ENCODE peak calls at places on chromosome X, in four cellular contexts. L is WTC11, W is HepG2, J is K562. G is an unnamed sample.

GRCh38 chrX:132209527-132209926 is 9.7 kb downstream of the RAP2C start:
- DNase-seq in L (no peak), W (no peak), J (no peak), G (no peak)

GRCh38 chrX:11664211-11664888 is 1.4 kb downstream of the ARHGAP6 start:
- DNase-seq in L (peak; percentile 12), W (no peak), J (no peak), G (no peak)

GRCh38 chrX:41923925-41924693 is 755 bp upstream of the CASK start:
- DNase-seq in L (no peak), W (no peak), J (no peak), G (no peak)

GRCh38 chrX:16528620-16529019 is 121.3 kb upstream of the S100G start:
- DNase-seq in L (no peak), W (no peak), J (no peak), G (no peak)

GRCh38 chrX:107706309-107706708 is 69.3 kb downstream of the TSC22D3 start:
- DNase-seq in L (no peak), W (no peak), J (no peak), G (no peak)

GRCh38 chrX:49844622-49845021 is 15.5 kb downstream of the PAGE4 start:
- DNase-seq in L (no peak), W (no peak), J (no peak), G (no peak)

GRCh38 chrX:93874554-93874953 is 200.5 kb downstream of the FAM133A start:
- DNase-seq in L (peak; percentile 31), W (peak; percentile 1), J (peak; percentile 5), G (no peak)

GRCh38 chrX:53281321-53281822 is at the start of gene IQSEC2:
- DNase-seq in L (peak; percentile 61), W (no peak), J (peak; percentile 74), G (no peak)

GRCh38 chrX:46819136-46819535 is 17.7 kb upstream of the RP2 start:
- DNase-seq in L (no peak), W (peak; percentile 27), J (no peak), G (no peak)

DNA sequence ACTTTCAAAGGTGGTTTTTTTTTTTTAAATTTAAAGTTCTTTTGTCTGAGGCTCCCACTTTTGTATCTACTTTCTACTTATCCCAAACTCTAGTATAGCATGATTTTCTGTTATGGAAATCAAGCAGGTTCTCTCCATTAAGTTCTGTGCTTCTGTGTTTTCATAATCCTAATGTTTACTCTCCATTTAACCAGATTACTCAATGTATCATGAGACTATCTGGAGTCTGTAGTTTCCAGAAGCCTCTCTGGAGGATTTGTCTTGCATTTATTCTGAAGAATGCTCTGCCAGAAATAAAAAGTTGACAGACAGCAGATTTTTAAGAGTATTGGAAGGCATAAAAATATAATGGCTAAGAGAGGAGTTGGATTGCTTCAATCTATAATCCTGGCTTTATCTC is 39.3 kb upstream of the PLS3 start:
- DNase-seq in L (no peak), W (no peak), J (no peak), G (no peak)
- TF ChIP-seq CREM in L (no peak), W (no peak), J (no peak), G (no peak)

DNA sequence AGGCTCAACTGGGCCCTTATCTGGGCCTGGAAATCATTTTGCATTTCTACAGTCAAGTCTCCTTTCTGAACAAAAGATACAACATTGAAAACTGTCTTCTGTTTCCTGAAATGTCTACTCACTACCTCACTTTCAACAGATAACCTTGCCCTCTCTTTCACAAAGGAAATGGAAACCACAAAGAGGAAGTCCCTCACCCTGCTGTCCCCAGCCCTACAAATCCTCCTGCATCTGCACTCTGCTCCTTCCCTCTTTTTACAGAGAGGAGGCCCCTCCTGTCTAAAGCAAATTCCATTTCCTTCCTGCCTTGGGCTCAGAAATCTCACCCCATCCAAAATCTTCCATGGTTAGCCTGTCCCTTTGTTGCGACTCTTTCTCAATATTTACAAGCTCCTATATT is 24.8 kb upstream of the CYBB start:
- DNase-seq in L (no peak), W (no peak), J (no peak), G (peak; percentile 67)
- TF ChIP-seq CREM in L (no peak), W (no peak), J (no peak), G (peak; percentile 27)

DNA sequence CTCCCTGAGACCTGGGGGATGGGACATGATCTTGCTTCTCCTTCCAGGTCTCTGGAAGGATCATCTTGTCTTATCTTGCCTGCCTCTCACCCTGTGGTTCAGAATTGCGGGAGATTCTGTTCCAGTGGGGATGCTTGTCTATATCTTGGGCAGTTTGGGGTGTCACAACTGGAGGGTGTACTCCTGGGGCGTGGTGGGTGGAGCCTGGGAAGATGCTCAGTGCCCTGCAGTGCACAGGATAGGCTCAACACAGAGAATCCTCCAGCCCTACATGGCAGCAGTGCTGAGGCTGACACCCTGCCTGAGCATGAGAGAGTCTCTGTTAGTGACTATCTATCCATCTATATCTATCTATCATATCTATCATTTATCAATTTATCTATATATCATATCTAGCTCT is 7.7 kb downstream of the P2RY8 start:
- DNase-seq in L (no peak), W (no peak), J (no peak), G (no peak)
- TF ChIP-seq CREM in L (no peak), W (no peak), J (no peak), G (no peak)

GRCh38 chrX:133574716-133575115 is 159.4 kb upstream of the GPC4 start:
- DNase-seq in L (no peak), W (no peak), J (no peak), G (no peak)
- TF ChIP-seq CREM in L (no peak), W (no peak), J (no peak), G (no peak)

GRCh38 chrX:24925430-24925829 is 90.3 kb downstream of the ARX start:
- DNase-seq in L (no peak), W (no peak), J (no peak), G (no peak)
- TF ChIP-seq CREM in L (no peak), W (no peak), J (no peak), G (no peak)

GRCh38 chrX:34848281-34848680 is 94.3 kb upstream of the FAM47B start:
- DNase-seq in L (no peak), W (no peak), J (no peak), G (no peak)
- TF ChIP-seq CREM in L (no peak), W (no peak), J (no peak), G (no peak)

GRCh38 chrX:7448123-7448522 is 300.2 kb upstream of the PUDP start:
- DNase-seq in L (no peak), W (no peak), J (no peak), G (no peak)

GRCh38 chrX:7446815-7447214 is 298.9 kb upstream of the PUDP start:
- DNase-seq in L (no peak), W (no peak), J (no peak), G (no peak)

GRCh38 chrX:7444967-7445366 is 297.0 kb upstream of the PUDP start:
- DNase-seq in L (no peak), W (no peak), J (no peak), G (peak; percentile 8)
- TF ChIP-seq CREM in L (no peak), W (no peak), J (no peak), G (no peak)

GRCh38 chrX:19350831-19351447 is 7.2 kb downstream of the PDHA1 start:
- DNase-seq in L (no peak), W (no peak), J (no peak), G (no peak)
- TF ChIP-seq CREM in L (no peak), W (no peak), J (no peak), G (peak; percentile 40)

GRCh38 chrX:39705299-39705698 is 392.5 kb downstream of the BCOR start:
- DNase-seq in L (no peak), W (no peak), J (no peak), G (no peak)
- TF ChIP-seq CREM in L (no peak), W (no peak), J (no peak), G (no peak)

GRCh38 chrX:27186671-27187070 is 276.5 kb downstream of the PPP4R3C start:
- DNase-seq in L (peak; percentile 8), W (peak; percentile 13), J (peak; percentile 10), G (peak; percentile 0)
- TF ChIP-seq CREM in L (no peak), W (no peak), J (no peak), G (no peak)

G was measured in GM12878.